ENCODE peak calls at places on chromosome X, in six cellular contexts. K is GM20000; A is NCI-H510A; D is stimulated activated CD8-positive, alpha-beta memory T cell treated with anti-CD3 and anti-CD28 coated beads, Interleukin-12 subunit alpha, Interleukin-12 subunit beta, amount 100 ng/mL, for 4 hours; W is sciatic nerve; J is BE2C. U is an unnamed sample.

GRCh38 chrX:48592971-48593370 is 4.3 kb upstream of the WDR13 start:
- DNase-seq in K (no peak), J (no peak), W (no peak), A (no peak), D (no peak), U (no peak)

GRCh38 chrX:70479197-70479969 is 34.7 kb downstream of the DLG3 start:
- DNase-seq in J (no peak), W (no peak), A (no peak), D (no peak), K (no peak), U (no peak)

GRCh38 chrX:152913354-152913753 is 15.5 kb downstream of the ZNF185 start:
- DNase-seq in K (no peak), J (no peak), D (no peak), W (no peak), A (no peak), U (no peak)

GRCh38 chrX:57595381-57595811 is 3.6 kb downstream of the ZXDB start:
- DNase-seq in W (no peak), K (no peak), A (no peak), J (no peak), D (no peak), U (no peak)

GRCh38 chrX:18149454-18149853 is 71.2 kb downstream of the BEND2 start:
- DNase-seq in J (no peak), D (no peak), A (no peak), W (no peak), K (no peak), U (no peak)

GRCh38 chrX:46209768-46210167 is 335.5 kb downstream of the ZNF674 start:
- DNase-seq in K (no peak), W (no peak), A (no peak), J (no peak), D (no peak), U (no peak)

GRCh38 chrX:57528670-57529255 is 63.0 kb upstream of the ZXDB start:
- DNase-seq in D (no peak), J (peak), A (no peak), K (no peak), W (no peak), U (no peak)

GRCh38 chrX:22325091-22325490 is 52.4 kb downstream of the CBLL2 start:
- DNase-seq in K (no peak), D (no peak), J (no peak), A (no peak), W (no peak), U (no peak)

GRCh38 chrX:40444133-40444532 is 136.6 kb upstream of the ATP6AP2 start:
- DNase-seq in J (no peak), A (no peak), K (no peak), W (no peak), D (no peak), U (no peak)

GRCh38 chrX:38462257-38462656 is 99.1 kb upstream of the TSPAN7 start:
- DNase-seq in J (no peak), A (no peak), D (no peak), W (no peak), K (no peak), U (no peak)

GRCh38 chrX:25976683-25977310 is 161.3 kb upstream of the MAGEB18 start:
- DNase-seq in K (no peak), D (no peak), W (no peak), J (peak), A (no peak), U (no peak)

GRCh38 chrX:39212456-39212855 is 411.2 kb downstream of the MID1IP1 start:
- DNase-seq in D (no peak), W (no peak), K (no peak), A (no peak), J (no peak), U (no peak)

GRCh38 chrX:129933700-129934099 is 27.7 kb downstream of the UTP14A start:
- DNase-seq in W (no peak), A (no peak), D (no peak), K (no peak), J (no peak), U (no peak)

GRCh38 chrX:77938083-77938482 is 27.6 kb downstream of the ATP7A start:
- DNase-seq in W (no peak), A (no peak), J (no peak), D (no peak), K (no peak), U (no peak)

GRCh38 chrX:27600686-27601085 is 10.5 kb downstream of the DCAF8L2 start:
- DNase-seq in K (no peak), W (no peak), J (no peak), A (no peak), D (no peak), U (no peak)

GRCh38 chrX:100408643-100409315 is 1.3 kb downstream of the PCDH19 start:
- DNase-seq in K (peak), W (no peak), J (no peak), D (no peak), A (no peak), U (no peak)

GRCh38 chrX:2831471-2832228 is 2.9 kb downstream of the GYG2 start:
- DNase-seq in A (no peak), K (no peak), D (no peak), J (no peak), W (no peak), U (no peak)

GRCh38 chrX:109274806-109275205 is 207.1 kb downstream of the GUCY2F start:
- DNase-seq in W (no peak), J (no peak), K (no peak), A (no peak), D (no peak), U (no peak)

GRCh38 chrX:21374994-21375794 is 976 bp downstream of the CNKSR2 start:
- DNase-seq in K (peak), A (no peak), J (peak), D (no peak), W (no peak), U (no peak)

GRCh38 chrX:131987252-131987651 is 35.9 kb upstream of the STK26 start:
- DNase-seq in A (no peak), D (no peak), J (no peak), W (no peak), K (peak), U (no peak)

GRCh38 chrX:109826954-109827708 is 94.1 kb upstream of the ACSL4 start:
- DNase-seq in K (no peak), W (no peak), D (no peak), A (no peak), J (no peak), U (no peak)

GRCh38 chrX:49972313-49972712 is 49.9 kb downstream of the CLCN5 start:
- DNase-seq in D (no peak), A (no peak), J (no peak), W (no peak), K (no peak), U (no peak)

GRCh38 chrX:130857207-130857606 is 45.8 kb downstream of the ENOX2 start:
- DNase-seq in W (no peak), A (no peak), D (no peak), K (peak), J (no peak), U (no peak)

GRCh38 chrX:48460031-48460430 is 10.0 kb downstream of the SLC38A5 start:
- DNase-seq in D (no peak), A (no peak), K (no peak), J (no peak), W (no peak), U (no peak)

GRCh38 chrX:125374169-125374568 is 54.5 kb downstream of the TEX13C start:
- DNase-seq in K (no peak), J (no peak), A (no peak), W (no peak), D (no peak), U (no peak)

GRCh38 chrX:23374291-23374690 is 39.6 kb downstream of the PTCHD1 start:
- DNase-seq in J (no peak), D (no peak), K (no peak), A (no peak), W (no peak), U (no peak)

GRCh38 chrX:73478961-73479360 is 32.1 kb downstream of the CDX4 start:
- DNase-seq in A (no peak), K (no peak), J (no peak), D (no peak), W (no peak), U (no peak)

GRCh38 chrX:110181459-110182137 is 136.3 kb downstream of the AMMECR1 start:
- DNase-seq in W (no peak), A (no peak), K (no peak), D (no peak), J (no peak), U (no peak)

GRCh38 chrX:39652336-39652735 is 445.4 kb downstream of the BCOR start:
- DNase-seq in W (no peak), A (no peak), J (peak), K (peak), D (no peak), U (no peak)